ENCODE peak calls at places on chromosomes 7 and 10, in eight cellular contexts. V is Peyer's patch, Z is GM12891, P is IMR-90, G is stomach, F is GM12892, E is ovary, C is K562. B is an unnamed sample.

GRCh38 chr10:44032216-44032615 is 352.7 kb downstream of the CXCL12 start:
- DNase-seq in F (no peak), C (no peak), Z (no peak), E (no peak), G (no peak), P (no peak), V (no peak), B (no peak)

GRCh38 chr7:18086165-18087030 is 58.8 kb upstream of the PRPS1L1 start:
- DNase-seq in Z (peak), E (peak), C (peak), G (no peak), P (no peak), F (peak), V (no peak), B (no peak)

GRCh38 chr10:36676321-36677169 is 448.9 kb upstream of the ANKRD30A start:
- DNase-seq in C (no peak), P (peak), Z (no peak), F (no peak), E (no peak), V (no peak), G (no peak), B (no peak)

GRCh38 chr10:78664929-78665525 is 403.7 kb upstream of the ZMIZ1 start:
- DNase-seq in F (no peak), C (peak), E (no peak), P (peak), G (no peak), V (no peak), Z (no peak), B (no peak)

GRCh38 chr10:8144496-8144895 is 90.0 kb downstream of the GATA3 start:
- DNase-seq in P (no peak), V (no peak), Z (no peak), E (no peak), G (no peak), F (no peak), C (no peak), B (no peak)

GRCh38 chr10:102261842-102262241 is 16.5 kb downstream of the GBF1 start:
- DNase-seq in V (no peak), E (no peak), P (no peak), G (no peak), C (no peak), Z (no peak), F (no peak), B (no peak)

GRCh38 chr10:79246606-79247275 is 100.5 kb upstream of the PPIF start:
- DNase-seq in E (peak), F (no peak), C (no peak), P (no peak), G (no peak), V (peak), Z (no peak), B (no peak)

GRCh38 chr7:29106128-29106988 is 40.0 kb downstream of the CPVL start:
- DNase-seq in C (peak), F (no peak), G (peak), P (peak), Z (no peak), V (no peak), E (no peak), B (no peak)

GRCh38 chr7:149241695-149242094 is 2.2 kb downstream of the ZNF212 start:
- DNase-seq in Z (no peak), C (no peak), V (no peak), G (no peak), F (no peak), P (no peak), E (no peak), B (no peak)

GRCh38 chr7:585229-585711 is 65.6 kb upstream of the PDGFA start:
- DNase-seq in F (no peak), Z (no peak), C (peak), P (no peak), E (no peak), V (no peak), G (no peak), B (no peak)

GRCh38 chr10:108957681-108958080 is 965.6 kb downstream of the XPNPEP1 start:
- DNase-seq in C (no peak), E (no peak), Z (no peak), P (no peak), F (no peak), G (no peak), V (no peak), B (no peak)

GRCh38 chr10:63628526-63629362 is 107.5 kb downstream of the REEP3 start:
- DNase-seq in Z (no peak), P (no peak), E (peak), G (peak), C (peak), F (no peak), V (peak), B (no peak)

GRCh38 chr10:96305019-96305418 is 785 bp downstream of the DNTT start:
- DNase-seq in F (no peak), E (no peak), G (no peak), Z (no peak), C (no peak), P (no peak), V (no peak), B (no peak)

GRCh38 chr7:29977926-29978652 is 11.5 kb downstream of the SCRN1 start:
- DNase-seq in G (no peak), C (peak), E (no peak), Z (no peak), F (no peak), P (no peak), V (no peak), B (peak)

GRCh38 chr7:147279516-147279915 is 1162.9 kb downstream of the CNTNAP2 start:
- DNase-seq in V (no peak), E (no peak), C (no peak), Z (no peak), F (no peak), P (no peak), G (no peak), B (no peak)

GRCh38 chr7:140049339-140050024 is 13.3 kb downstream of the PARP12 start:
- DNase-seq in Z (no peak), P (no peak), V (peak), G (no peak), E (no peak), C (no peak), F (no peak), B (peak)

GRCh38 chr7:28768577-28769147 is 189.5 kb downstream of the TRIL start:
- DNase-seq in E (no peak), Z (no peak), P (peak), V (no peak), F (no peak), C (no peak), G (no peak), B (no peak)

GRCh38 chr7:101558742-101559325 is 70.3 kb downstream of the MYL10 start:
- DNase-seq in E (no peak), G (no peak), F (no peak), V (peak), C (peak), Z (no peak), P (no peak), B (no peak)

GRCh38 chr10:132915411-132915810 is 27.0 kb downstream of the CFAP46 start:
- DNase-seq in G (no peak), C (no peak), E (no peak), F (no peak), V (peak), P (no peak), Z (no peak), B (no peak)

GRCh38 chr10:112852308-112852707 is 97.7 kb upstream of the TCF7L2 start:
- DNase-seq in V (peak), P (no peak), G (no peak), E (no peak), C (no peak), Z (no peak), F (no peak), B (no peak)

GRCh38 chr7:152674860-152675760 is 831 bp downstream of the XRCC2 start:
- DNase-seq in P (peak), Z (no peak), G (no peak), V (no peak), F (no peak), C (peak), E (no peak), B (no peak)

GRCh38 chr7:12136545-12136944 is 74.5 kb upstream of the TMEM106B start:
- DNase-seq in Z (no peak), V (no peak), G (no peak), E (no peak), P (no peak), C (no peak), F (no peak), B (no peak)

GRCh38 chr7:27367179-27367929 is 124.8 kb downstream of the EVX1 start:
- DNase-seq in V (no peak), E (no peak), P (no peak), G (no peak), C (no peak), F (no peak), Z (no peak), B (no peak)

GRCh38 chr10:119104653-119105024 is 726 bp downstream of the DENND10 start:
- DNase-seq in V (no peak), C (peak), F (no peak), P (no peak), G (no peak), E (peak), Z (no peak), B (peak)

GRCh38 chr7:39566056-39566921 is at the start of gene YAE1:
- DNase-seq in C (peak), V (peak), G (peak), E (peak), Z (peak), P (peak), F (peak), B (peak)
- TF ChIP-seq POLR2A in C (peak), V (peak), G (peak), E (peak), Z (peak), P (peak), F (peak), B (peak)

DNA sequence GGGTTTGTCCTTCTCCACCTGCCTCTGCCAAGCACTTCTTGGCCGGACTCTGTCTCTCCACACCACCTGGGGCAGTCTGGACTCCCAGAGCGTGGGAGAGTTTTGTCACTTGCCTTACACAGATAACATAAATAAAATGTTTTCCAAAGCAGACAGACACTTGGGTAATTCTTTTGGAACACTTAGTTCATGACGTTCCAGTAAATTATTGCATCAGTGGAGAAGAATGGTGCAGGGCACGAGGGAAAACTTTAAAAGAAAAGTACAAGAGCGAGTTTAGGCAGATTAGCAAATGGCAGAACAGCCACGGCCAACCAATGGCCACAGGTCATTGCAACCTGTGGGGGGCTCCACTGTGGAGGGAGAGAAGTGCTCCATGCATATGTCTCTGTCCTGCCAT is 170.6 kb upstream of the GRB10 start:
- DNase-seq in P (no peak), Z (no peak), E (no peak), V (no peak), G (no peak), C (no peak), F (no peak), B (no peak)
- TF ChIP-seq POLR2A in P (no peak), Z (no peak), E (no peak), V (no peak), G (no peak), C (no peak), F (no peak), B (no peak)

GRCh38 chr10:92691591-92692084 is 1.9 kb downstream of the HHEX start:
- DNase-seq in P (no peak), E (no peak), C (peak), F (no peak), V (peak), G (peak), Z (no peak), B (no peak)
- TF ChIP-seq POLR2A in P (no peak), E (no peak), C (no peak), F (no peak), V (no peak), G (no peak), Z (no peak), B (no peak)

GRCh38 chr7:21618706-21619105 is 75.9 kb downstream of the DNAH11 start:
- DNase-seq in C (no peak), Z (no peak), E (no peak), G (no peak), P (no peak), F (no peak), V (no peak), B (no peak)

GRCh38 chr7:21620054-21620453 is 77.2 kb downstream of the DNAH11 start:
- DNase-seq in G (no peak), Z (no peak), E (no peak), F (no peak), P (peak), C (no peak), V (no peak), B (no peak)

GRCh38 chr7:21617916-21618390 is 75.1 kb downstream of the DNAH11 start:
- DNase-seq in Z (no peak), V (peak), F (no peak), G (no peak), P (peak), C (no peak), E (peak), B (no peak)

GRCh38 chr7:21617513-21617912 is 74.7 kb downstream of the DNAH11 start:
- DNase-seq in G (no peak), Z (no peak), E (no peak), F (no peak), C (no peak), P (no peak), V (no peak), B (no peak)

GRCh38 chr7:21616796-21617436 is 74.1 kb downstream of the DNAH11 start:
- DNase-seq in P (peak), F (no peak), E (no peak), V (no peak), Z (no peak), G (no peak), C (no peak), B (no peak)
- TF ChIP-seq POLR2A in P (no peak), F (no peak), E (no peak), V (no peak), Z (no peak), G (no peak), C (no peak), B (no peak)

GRCh38 chr10:89235073-89235798 is 16.3 kb downstream of the LIPA start:
- DNase-seq in F (no peak), G (no peak), C (no peak), E (no peak), V (peak), Z (no peak), P (no peak), B (no peak)
- TF ChIP-seq POLR2A in F (no peak), G (no peak), C (no peak), E (no peak), V (no peak), Z (no peak), P (no peak), B (no peak)

DNA sequence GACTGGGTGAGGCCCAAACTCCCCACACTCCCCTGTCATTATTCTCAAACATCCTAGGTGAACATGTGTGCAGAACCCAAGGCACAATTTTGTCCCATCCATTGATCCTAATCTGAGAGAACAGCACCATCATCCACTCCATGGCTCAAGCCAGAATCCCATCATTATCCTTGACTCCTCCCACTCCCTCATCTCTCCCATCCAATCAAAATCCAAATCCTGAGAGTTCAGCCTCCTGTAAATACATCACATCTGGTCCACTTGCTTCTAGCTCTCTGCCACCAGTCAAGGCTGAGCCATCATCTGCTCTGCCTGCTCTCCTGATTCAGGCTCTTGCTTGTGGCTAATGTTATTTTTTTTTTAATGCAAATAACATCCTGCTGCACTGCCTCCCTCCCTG is 75.9 kb upstream of the SLF2 start:
- DNase-seq in P (no peak), F (no peak), C (no peak), E (no peak), Z (no peak), V (no peak), G (no peak), B (no peak)
- TF ChIP-seq POLR2A in P (no peak), F (no peak), C (no peak), E (no peak), Z (no peak), V (no peak), G (no peak), B (no peak)

GRCh38 chr7:16753102-16753931 is at the start of gene TSPAN13:
- DNase-seq in G (peak), E (peak), C (peak), P (peak), F (no peak), Z (peak), V (peak), B (peak)
- TF ChIP-seq POLR2A in G (no peak), E (no peak), C (peak), P (no peak), F (no peak), Z (no peak), V (peak), B (peak)

GRCh38 chr10:87818505-87819273 is 663 bp upstream of the ATAD1 start:
- DNase-seq in V (peak), F (peak), G (peak), E (peak), P (peak), Z (no peak), C (peak), B (no peak)

GRCh38 chr10:87816842-87817178 is 1.2 kb downstream of the ATAD1 start:
- DNase-seq in Z (no peak), C (no peak), P (no peak), V (no peak), E (no peak), G (no peak), F (no peak), B (no peak)

GRCh38 chr10:87817291-87817872 is 644 bp downstream of the ATAD1 start:
- DNase-seq in F (no peak), C (no peak), G (no peak), Z (no peak), E (no peak), V (no peak), P (peak), B (no peak)

GRCh38 chr10:87819274-87819585 is 1.2 kb upstream of the ATAD1 start:
- DNase-seq in C (no peak), G (no peak), E (no peak), Z (no peak), F (no peak), P (no peak), V (no peak), B (no peak)

GRCh38 chr10:87817873-87818504 is at the start of gene ATAD1:
- DNase-seq in P (peak), V (peak), G (peak), E (peak), F (peak), C (peak), Z (peak), B (peak)
- TF ChIP-seq POLR2A in P (peak), V (peak), G (peak), E (peak), F (peak), C (peak), Z (peak), B (peak)

DNA sequence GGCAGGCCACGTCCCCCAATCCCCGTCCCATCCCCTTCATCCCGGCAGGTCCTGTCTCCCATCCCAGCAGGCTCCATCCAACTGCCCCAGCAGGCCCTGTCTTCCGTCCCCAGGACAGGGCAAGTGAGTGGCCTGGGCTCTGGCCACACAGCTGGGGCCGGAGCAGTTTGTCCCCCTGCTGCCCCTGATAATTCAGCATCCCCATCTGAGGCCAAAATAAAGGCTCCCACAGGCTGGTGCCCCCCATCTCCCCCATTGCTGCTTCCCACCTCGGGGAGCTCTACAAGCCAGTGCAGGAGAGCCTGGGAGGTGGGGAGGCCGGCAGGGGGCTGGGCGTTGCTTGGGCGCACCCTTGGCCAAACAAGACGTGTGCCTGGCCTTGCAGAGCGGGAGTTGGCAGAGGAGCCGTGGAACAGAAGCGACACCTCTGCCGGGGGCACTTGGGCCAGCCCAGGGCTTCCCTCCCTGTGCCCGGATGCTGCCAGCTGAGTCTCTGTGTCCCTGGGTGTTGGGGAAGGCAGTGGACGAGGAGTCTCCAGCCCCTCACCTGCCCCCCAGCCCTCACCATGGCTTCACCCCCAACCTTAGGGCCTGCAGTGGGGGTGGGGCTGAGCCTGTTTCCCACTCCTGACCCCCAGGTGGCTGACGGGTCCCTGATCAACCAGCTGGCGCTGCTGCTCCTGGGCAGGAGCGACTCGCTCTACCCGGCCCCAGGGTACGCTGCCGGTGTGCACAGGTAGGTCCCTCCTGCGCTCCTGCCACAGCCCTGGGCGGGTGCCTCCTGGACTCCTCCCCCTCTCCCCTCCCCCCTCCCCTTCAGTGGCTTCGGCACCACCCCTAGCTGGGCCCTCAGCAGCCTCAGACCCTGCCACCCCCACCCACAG is 14.0 kb downstream of the AP5Z1 start:
- DNase-seq in P (no peak), V (no peak), F (no peak), E (no peak), Z (no peak), C (no peak), G (no peak), B (no peak)
- TF ChIP-seq POLR2A in P (no peak), V (no peak), F (no peak), E (no peak), Z (no peak), C (no peak), G (no peak), B (no peak)

DNA sequence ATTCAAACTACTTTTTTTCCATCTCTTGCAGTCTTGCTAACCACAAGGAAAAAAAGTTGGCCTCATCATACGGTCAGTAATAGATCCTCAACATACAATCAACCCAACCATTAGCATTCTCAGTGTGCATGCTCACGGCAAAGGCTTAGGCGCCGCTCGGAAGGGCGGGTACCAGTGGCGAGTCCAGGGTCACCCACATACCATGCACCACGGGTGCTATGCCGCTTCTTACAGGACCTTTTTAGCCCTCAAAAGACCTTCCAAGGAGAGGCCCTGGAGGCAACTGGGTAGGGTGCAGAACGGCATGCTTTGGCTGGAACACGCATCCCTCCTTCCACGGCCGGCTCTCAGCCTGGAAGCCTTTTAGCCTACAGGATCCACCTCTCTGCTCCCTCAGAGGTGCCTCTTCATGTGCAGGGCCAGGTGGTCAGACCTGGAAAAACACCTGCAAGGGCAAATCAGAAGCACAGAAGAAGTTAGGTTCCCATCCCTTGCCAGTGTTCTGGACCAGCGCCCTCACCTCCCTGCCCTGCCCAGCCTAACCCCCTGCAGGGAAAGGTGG is 5.8 kb downstream of the KLF6 start:
- DNase-seq in G (no peak), V (peak), P (peak), E (no peak), F (no peak), C (no peak), Z (no peak), B (no peak)
- TF ChIP-seq POLR2A in G (peak), V (no peak), P (peak), E (no peak), F (peak), C (no peak), Z (no peak), B (no peak)

B was measured in H1.